ENCODE peak calls at places on chromosome 3, in ten cellular contexts. V, Z, E, J, I, A, Y, G, R and B are unnamed samples.
A peak's percentile ranks its signal among the peaks of the same experiment; 100 is the strongest.

GRCh38 chr3:18411541-18411940 is 13.6 kb downstream of the SATB1 start:
- DNase-seq in V (no peak), Z (no peak), E (no peak), J (no peak), I (no peak), A (no peak), Y (no peak), G (no peak), R (no peak), B (no peak)

GRCh38 chr3:11482024-11482423 is 161.7 kb downstream of the VGLL4 start:
- DNase-seq in V (no peak), Z (no peak), E (no peak), J (peak; percentile 49), I (peak; percentile 91), A (no peak), Y (no peak), G (peak; percentile 49), R (peak; percentile 54), B (no peak)

GRCh38 chr3:185267193-185267592 is 13.3 kb upstream of the EHHADH start:
- DNase-seq in V (no peak), Z (no peak), E (no peak), J (no peak), I (no peak), A (no peak), Y (no peak), G (no peak), R (no peak), B (no peak)

GRCh38 chr3:157335677-157336076 is 101.0 kb upstream of the PTX3 start:
- DNase-seq in V (no peak), Z (no peak), E (peak; percentile 86), J (peak; percentile 72), I (no peak), A (no peak), Y (no peak), G (peak; percentile 96), R (peak; percentile 53), B (no peak)

GRCh38 chr3:53236112-53236841 is 19.5 kb downstream of the TKT start:
- DNase-seq in V (no peak), Z (no peak), E (peak; percentile 65), J (peak; percentile 92), I (peak; percentile 84), A (no peak), Y (no peak), G (peak; percentile 79), R (peak; percentile 93), B (peak; percentile 50)

GRCh38 chr3:106006001-106006400 is 137.2 kb upstream of the CBLB start:
- DNase-seq in V (no peak), Z (no peak), E (no peak), J (peak; percentile 87), I (no peak), A (no peak), Y (no peak), G (peak; percentile 93), R (peak; percentile 86), B (no peak)

GRCh38 chr3:155323063-155323666 is 29.7 kb upstream of the STRIT1 start:
- DNase-seq in V (no peak), Z (peak; percentile 68), E (peak; percentile 85), J (peak; percentile 92), I (no peak), A (peak; percentile 39), Y (no peak), G (peak; percentile 84), R (peak; percentile 82), B (peak; percentile 89)

GRCh38 chr3:126621171-126621570 is 33.8 kb downstream of the TXNRD3 start:
- DNase-seq in V (no peak), Z (no peak), E (no peak), J (peak; percentile 61), I (peak; percentile 63), A (no peak), Y (no peak), G (peak; percentile 47), R (peak; percentile 30), B (no peak)

GRCh38 chr3:86388848-86389247 is 602.1 kb downstream of the VGLL3 start:
- DNase-seq in V (no peak), Z (no peak), E (peak; percentile 23), J (no peak), I (no peak), A (no peak), Y (no peak), G (no peak), R (no peak), B (no peak)

GRCh38 chr3:192042116-192042515 is 581.2 kb downstream of the PYDC2 start:
- DNase-seq in V (no peak), Z (no peak), E (no peak), J (no peak), I (no peak), A (no peak), Y (no peak), G (no peak), R (no peak), B (no peak)

GRCh38 chr3:189863031-189863430 is 231.8 kb downstream of the TP63 start:
- DNase-seq in V (no peak), Z (no peak), E (no peak), J (peak; percentile 39), I (peak; percentile 68), A (no peak), Y (no peak), G (no peak), R (no peak), B (no peak)

GRCh38 chr3:23743141-23743784 is 62.5 kb upstream of the UBE2E1 start:
- DNase-seq in V (no peak), Z (no peak), E (no peak), J (no peak), I (no peak), A (no peak), Y (no peak), G (no peak), R (no peak), B (no peak)

GRCh38 chr3:134974621-134975020 is 179.6 kb downstream of the EPHB1 start:
- DNase-seq in V (no peak), Z (no peak), E (no peak), J (no peak), I (no peak), A (peak; percentile 41), Y (no peak), G (no peak), R (no peak), B (no peak)

GRCh38 chr3:16132926-16133325 is 41.6 kb upstream of the GALNT15 start:
- DNase-seq in V (no peak), Z (no peak), E (no peak), J (peak; percentile 88), I (peak; percentile 48), A (no peak), Y (no peak), G (peak; percentile 36), R (peak; percentile 72), B (no peak)

GRCh38 chr3:121883507-121883906 is 10.7 kb upstream of the SLC15A2 start:
- DNase-seq in V (no peak), Z (no peak), E (peak; percentile 59), J (peak; percentile 44), I (no peak), A (no peak), Y (no peak), G (peak; percentile 12), R (peak; percentile 44), B (peak; percentile 10)

GRCh38 chr3:81554348-81554747 is 207.1 kb downstream of the GBE1 start:
- DNase-seq in V (no peak), Z (no peak), E (no peak), J (peak; percentile 55), I (no peak), A (no peak), Y (no peak), G (peak; percentile 54), R (peak; percentile 61), B (no peak)

GRCh38 chr3:138124689-138125420 is 7.3 kb downstream of the A4GNT start:
- DNase-seq in V (no peak), Z (no peak), E (no peak), J (peak; percentile 52), I (no peak), A (no peak), Y (no peak), G (peak; percentile 93), R (peak; percentile 63), B (no peak)